ENCODE peak calls at places on chromosomes 4 and X, in seven cellular contexts. N is M059J, A is NCI-H524, K is neural progenitor cell, C is AG08396, W is cardiac muscle cell, Q is thyroid gland. I is an unnamed sample.

GRCh38 chrX:56783450-56783831 is 54.4 kb downstream of the NBDY start:
- DNase-seq in N (peak), A (no peak), K (peak), C (peak), W (no peak), Q (no peak), I (no peak)

GRCh38 chrX:124097116-124097515 is 135.6 kb downstream of the STAG2 start:
- DNase-seq in N (no peak), A (no peak), K (no peak), C (no peak), W (no peak), Q (no peak), I (no peak)

GRCh38 chr4:68021185-68021584 is 57.9 kb upstream of the TMPRSS11A start:
- DNase-seq in N (peak), A (no peak), K (no peak), C (no peak), W (peak), Q (no peak), I (no peak)

GRCh38 chr4:3388461-3389185 is 53.1 kb upstream of the HGFAC start:
- DNase-seq in N (peak), A (no peak), K (no peak), C (peak), W (peak), Q (peak), I (peak)

GRCh38 chr4:8210631-8211030 is 11.5 kb downstream of the SH3TC1 start:
- DNase-seq in N (no peak), A (no peak), K (no peak), C (no peak), W (no peak), Q (no peak), I (no peak)

GRCh38 chr4:90127223-90127705 is at the start of gene CCSER1:
- DNase-seq in N (no peak), A (peak), K (peak), C (no peak), W (peak), Q (peak), I (peak)

GRCh38 chr4:183517781-183518180 is 12.9 kb downstream of the ING2 start:
- DNase-seq in N (no peak), A (peak), K (no peak), C (no peak), W (no peak), Q (no peak), I (no peak)

GRCh38 chr4:87038837-87039715 is 104.3 kb downstream of the AFF1 start:
- DNase-seq in N (peak), A (peak), K (peak), C (peak), W (peak), Q (peak), I (peak)

GRCh38 chrX:81378550-81378949 is 176.6 kb downstream of the SH3BGRL start:
- DNase-seq in N (no peak), A (no peak), K (no peak), C (no peak), W (no peak), Q (no peak), I (no peak)